ENCODE peak calls at places on chromosomes 4 and X, in four cellular contexts. R is astrocyte of the hippocampus, T is Calu3, A is A549. Z is an unnamed sample.

GRCh38 chr4:189858445-189858844 is 82.2 kb upstream of the FRG1 start:
- DNase-seq in R (no peak), T (no peak), A (no peak), Z (no peak)

GRCh38 chr4:9841072-9841471 is 59.6 kb downstream of the DRD5 start:
- DNase-seq in R (no peak), T (no peak), A (no peak), Z (no peak)

GRCh38 chr4:2457481-2458295 is 11.2 kb upstream of the RNF4 start:
- DNase-seq in R (no peak), T (no peak), A (no peak), Z (no peak)

GRCh38 chr4:67366341-67366861 is 178.9 kb downstream of the CENPC start:
- DNase-seq in R (peak), T (no peak), A (no peak), Z (no peak)

GRCh38 chrX:118660085-118660484 is 67.3 kb upstream of the IL13RA1 start:
- DNase-seq in R (no peak), T (no peak), A (no peak), Z (no peak)

GRCh38 chr4:164959896-164960295 is 17.6 kb downstream of the TRIM61 start:
- DNase-seq in R (peak), T (no peak), A (no peak), Z (no peak)

GRCh38 chrX:74492720-74493201 is 71.5 kb downstream of the SLC16A2 start:
- DNase-seq in R (no peak), T (no peak), A (no peak), Z (no peak)

GRCh38 chr4:38078590-38079381 is 118.6 kb downstream of the PTTG2 start:
- DNase-seq in R (peak), T (no peak), A (no peak), Z (no peak)

GRCh38 chr4:153273736-153274135 is 69.5 kb downstream of the TRIM2 start:
- DNase-seq in R (no peak), T (no peak), A (no peak), Z (no peak)

GRCh38 chrX:140764401-140764919 is 54.9 kb downstream of the LINC00632 start:
- DNase-seq in R (peak), T (no peak), A (no peak), Z (peak)

GRCh38 chr4:93139118-93139517 is 689.4 kb upstream of the ATOH1 start:
- DNase-seq in R (no peak), T (no peak), A (no peak), Z (no peak)

GRCh38 chr4:148868207-148868606 is 426.0 kb upstream of the NR3C2 start:
- DNase-seq in R (peak), T (no peak), A (no peak), Z (no peak)

GRCh38 chr4:150126880-150127236 is 48.6 kb downstream of the DCLK2 start:
- DNase-seq in R (peak), T (no peak), A (no peak), Z (no peak)